ENCODE peak calls at places on chromosomes 6 and 20, in six cellular contexts. One of them, this sample, is unnamed.
A peak's percentile ranks its signal among the peaks of the same experiment; 100 is the strongest.

GRCh38 chr6:128570439-128571063 is 50.2 kb upstream of the PTPRK start:
- DNase-seq in Peyer's patch: no peak
- DNase-seq in uterus: no peak
- DNase-seq in breast epithelium: no peak
- DNase-seq in body of pancreas: no peak
- DNase-seq in lower leg skin: no peak
- DNase-seq in this sample: no peak

GRCh38 chr6:79137671-79138070 is 59.6 kb upstream of the PHIP start:
- DNase-seq in lower leg skin: no peak
- DNase-seq in Peyer's patch: no peak
- DNase-seq in uterus: no peak
- DNase-seq in body of pancreas: no peak
- DNase-seq in breast epithelium: no peak
- DNase-seq in this sample: no peak

GRCh38 chr6:16559091-16559490 is 202.2 kb downstream of the ATXN1 start:
- DNase-seq in breast epithelium: no peak
- DNase-seq in body of pancreas: no peak
- DNase-seq in Peyer's patch: no peak
- DNase-seq in lower leg skin: no peak
- DNase-seq in uterus: no peak
- DNase-seq in this sample: no peak

GRCh38 chr20:16947346-16947943 is 199.3 kb downstream of the OTOR start:
- DNase-seq in Peyer's patch: no peak
- DNase-seq in body of pancreas: no peak
- DNase-seq in breast epithelium: no peak
- DNase-seq in uterus: no peak
- DNase-seq in lower leg skin: no peak
- DNase-seq in this sample: no peak

GRCh38 chr20:53621482-53622246 is 28.0 kb upstream of the ZNF217 start:
- DNase-seq in breast epithelium: peak; percentile 50
- DNase-seq in lower leg skin: peak; percentile 92
- DNase-seq in Peyer's patch: peak; percentile 59
- DNase-seq in uterus: peak; percentile 80
- DNase-seq in body of pancreas: peak; percentile 72
- DNase-seq in this sample: peak; percentile 50

GRCh38 chr20:53677447-53678314 is 84.0 kb upstream of the ZNF217 start:
- DNase-seq in breast epithelium: no peak
- DNase-seq in lower leg skin: peak; percentile 79
- DNase-seq in body of pancreas: peak; percentile 46
- DNase-seq in Peyer's patch: peak; percentile 80
- DNase-seq in uterus: peak; percentile 41
- DNase-seq in this sample: no peak

GRCh38 chr20:61805781-61806180 is 259.9 kb downstream of the TAF4 start:
- DNase-seq in breast epithelium: no peak
- DNase-seq in lower leg skin: no peak
- DNase-seq in Peyer's patch: no peak
- DNase-seq in uterus: no peak
- DNase-seq in body of pancreas: no peak
- DNase-seq in this sample: no peak

GRCh38 chr6:51976374-51976773 is 111.0 kb downstream of the PKHD1 start:
- DNase-seq in lower leg skin: no peak
- DNase-seq in body of pancreas: no peak
- DNase-seq in uterus: no peak
- DNase-seq in breast epithelium: no peak
- DNase-seq in Peyer's patch: no peak
- DNase-seq in this sample: no peak

GRCh38 chr6:49892280-49892679 is 25.9 kb upstream of the CRISP1 start:
- DNase-seq in Peyer's patch: no peak
- DNase-seq in uterus: no peak
- DNase-seq in body of pancreas: no peak
- DNase-seq in breast epithelium: no peak
- DNase-seq in lower leg skin: no peak
- DNase-seq in this sample: no peak

GRCh38 chr6:61887425-61887824 is 398.6 kb downstream of the KHDRBS2 start:
- DNase-seq in breast epithelium: no peak
- DNase-seq in lower leg skin: no peak
- DNase-seq in body of pancreas: no peak
- DNase-seq in Peyer's patch: no peak
- DNase-seq in uterus: no peak
- DNase-seq in this sample: no peak

GRCh38 chr6:141110486-141110885 is 1022.2 kb upstream of the GJE1 start:
- DNase-seq in uterus: no peak
- DNase-seq in breast epithelium: no peak
- DNase-seq in Peyer's patch: no peak
- DNase-seq in body of pancreas: no peak
- DNase-seq in lower leg skin: peak; percentile 65
- DNase-seq in this sample: no peak

GRCh38 chr6:117397536-117398227 is 28.1 kb downstream of the ROS1 start:
- DNase-seq in Peyer's patch: no peak
- DNase-seq in breast epithelium: no peak
- DNase-seq in uterus: no peak
- DNase-seq in body of pancreas: no peak
- DNase-seq in lower leg skin: no peak
- DNase-seq in this sample: no peak

GRCh38 chr6:3928111-3928510 is 78.9 kb downstream of the FAM50B start:
- DNase-seq in body of pancreas: no peak
- DNase-seq in lower leg skin: no peak
- DNase-seq in uterus: no peak
- DNase-seq in Peyer's patch: no peak
- DNase-seq in breast epithelium: no peak
- DNase-seq in this sample: no peak

GRCh38 chr20:25310268-25310920 is 62.5 kb downstream of the PYGB start:
- DNase-seq in body of pancreas: peak; percentile 66
- DNase-seq in breast epithelium: peak; percentile 57
- DNase-seq in lower leg skin: no peak
- DNase-seq in Peyer's patch: peak; percentile 85
- DNase-seq in uterus: peak; percentile 75
- DNase-seq in this sample: peak; percentile 93

GRCh38 chr6:129490551-129491245 is 219.3 kb downstream of the ARHGAP18 start:
- DNase-seq in body of pancreas: no peak
- DNase-seq in lower leg skin: no peak
- DNase-seq in breast epithelium: peak; percentile 46
- DNase-seq in uterus: peak; percentile 49
- DNase-seq in Peyer's patch: peak; percentile 63
- DNase-seq in this sample: peak; percentile 65

GRCh38 chr6:81787313-81788068 is 35.0 kb upstream of the TENT5A start:
- DNase-seq in breast epithelium: no peak
- DNase-seq in Peyer's patch: no peak
- DNase-seq in lower leg skin: no peak
- DNase-seq in body of pancreas: no peak
- DNase-seq in uterus: no peak
- DNase-seq in this sample: no peak

GRCh38 chr20:57544838-57545564 is 15.9 kb upstream of the PCK1 start:
- DNase-seq in Peyer's patch: peak; percentile 76
- DNase-seq in breast epithelium: no peak
- DNase-seq in uterus: peak; percentile 33
- DNase-seq in lower leg skin: no peak
- DNase-seq in body of pancreas: no peak
- DNase-seq in this sample: no peak

GRCh38 chr6:125149256-125150144 is 4.1 kb upstream of the TPD52L1 start:
- DNase-seq in body of pancreas: no peak
- DNase-seq in lower leg skin: no peak
- DNase-seq in Peyer's patch: no peak
- DNase-seq in breast epithelium: no peak
- DNase-seq in uterus: no peak
- DNase-seq in this sample: no peak

GRCh38 chr20:47335251-47336012 is 21.1 kb downstream of the ZMYND8 start:
- DNase-seq in uterus: no peak
- DNase-seq in body of pancreas: no peak
- DNase-seq in lower leg skin: no peak
- DNase-seq in breast epithelium: no peak
- DNase-seq in Peyer's patch: no peak
- DNase-seq in this sample: no peak

GRCh38 chr20:48162621-48163020 is 377.3 kb upstream of the SULF2 start:
- DNase-seq in uterus: no peak
- DNase-seq in Peyer's patch: no peak
- DNase-seq in body of pancreas: no peak
- DNase-seq in breast epithelium: no peak
- DNase-seq in lower leg skin: no peak
- DNase-seq in this sample: no peak

GRCh38 chr6:26249959-26250805 is 114.8 kb upstream of the BTN3A2 start:
- DNase-seq in Peyer's patch: peak; percentile 94
- DNase-seq in body of pancreas: peak; percentile 29
- DNase-seq in breast epithelium: peak; percentile 77
- DNase-seq in lower leg skin: peak; percentile 90
- DNase-seq in uterus: peak; percentile 41
- DNase-seq in this sample: peak; percentile 65

GRCh38 chr6:100446115-100446921 is 18.4 kb downstream of the SIM1 start:
- DNase-seq in breast epithelium: no peak
- DNase-seq in uterus: no peak
- DNase-seq in body of pancreas: no peak
- DNase-seq in lower leg skin: no peak
- DNase-seq in Peyer's patch: no peak
- DNase-seq in this sample: no peak

GRCh38 chr20:62946918-62947317 is 5.6 kb upstream of the SLC17A9 start:
- DNase-seq in lower leg skin: no peak
- DNase-seq in uterus: no peak
- DNase-seq in Peyer's patch: no peak
- DNase-seq in body of pancreas: no peak
- DNase-seq in breast epithelium: no peak
- DNase-seq in this sample: no peak
- TF ChIP-seq POLR2A in lower leg skin: no peak
- TF ChIP-seq POLR2A in uterus: no peak
- TF ChIP-seq POLR2A in Peyer's patch: no peak
- TF ChIP-seq POLR2A in body of pancreas: no peak
- TF ChIP-seq POLR2A in breast epithelium: no peak
- TF ChIP-seq POLR2A in this sample: no peak

GRCh38 chr6:84220809-84221409 is 6.5 kb downstream of the CEP162 start:
- DNase-seq in lower leg skin: no peak
- DNase-seq in breast epithelium: no peak
- DNase-seq in body of pancreas: no peak
- DNase-seq in uterus: no peak
- DNase-seq in Peyer's patch: no peak
- DNase-seq in this sample: no peak
- TF ChIP-seq CTCF in lower leg skin: no peak
- TF ChIP-seq CTCF in breast epithelium: peak; percentile 25
- TF ChIP-seq CTCF in body of pancreas: peak; percentile 44
- TF ChIP-seq CTCF in uterus: peak; percentile 32
- TF ChIP-seq CTCF in Peyer's patch: no peak
- TF ChIP-seq CTCF in this sample: peak; percentile 36

DNA sequence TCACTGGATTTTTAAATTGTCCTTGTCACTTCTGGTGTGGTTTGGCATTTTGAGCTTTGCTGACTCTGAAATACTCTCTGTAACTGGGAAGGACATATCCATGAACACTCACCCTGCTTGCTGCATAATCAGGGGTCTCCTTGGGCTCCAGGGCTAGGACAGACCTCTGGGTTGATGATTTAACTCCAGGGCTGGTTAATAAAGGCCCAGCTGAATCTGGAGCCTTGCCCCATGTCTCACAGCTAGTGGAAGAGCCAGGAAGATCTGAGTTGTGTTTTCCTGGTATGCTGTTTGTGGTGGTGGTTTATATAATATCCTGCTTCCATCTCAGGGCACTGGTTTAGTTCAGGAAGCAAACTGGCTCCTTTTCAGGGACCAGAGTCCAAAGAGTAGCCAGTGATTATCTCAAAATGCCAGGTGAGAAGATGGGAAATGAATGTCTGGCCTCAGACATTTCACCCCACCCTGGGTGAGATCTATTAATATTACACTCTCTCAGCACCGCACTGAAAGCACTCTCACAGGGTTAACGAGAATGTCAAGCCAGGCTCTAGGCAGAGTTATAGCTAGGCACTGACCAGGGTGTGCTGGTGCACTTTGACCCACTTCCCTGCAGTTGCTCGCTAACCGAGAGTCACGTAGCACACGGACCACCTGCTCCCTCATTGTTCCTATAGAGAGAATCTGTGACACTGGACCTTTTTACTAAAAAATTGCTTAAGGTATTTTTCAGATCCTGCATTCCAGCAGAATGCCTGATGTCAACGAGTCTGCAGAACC is 90.1 kb upstream of the SLC22A16 start:
- DNase-seq in uterus: no peak
- DNase-seq in breast epithelium: no peak
- DNase-seq in body of pancreas: no peak
- DNase-seq in Peyer's patch: peak; percentile 68
- DNase-seq in lower leg skin: no peak
- DNase-seq in this sample: no peak
- TF ChIP-seq POLR2A in uterus: no peak
- TF ChIP-seq POLR2A in breast epithelium: no peak
- TF ChIP-seq POLR2A in body of pancreas: no peak
- TF ChIP-seq POLR2A in Peyer's patch: no peak
- TF ChIP-seq POLR2A in lower leg skin: no peak
- TF ChIP-seq POLR2A in this sample: no peak

DNA sequence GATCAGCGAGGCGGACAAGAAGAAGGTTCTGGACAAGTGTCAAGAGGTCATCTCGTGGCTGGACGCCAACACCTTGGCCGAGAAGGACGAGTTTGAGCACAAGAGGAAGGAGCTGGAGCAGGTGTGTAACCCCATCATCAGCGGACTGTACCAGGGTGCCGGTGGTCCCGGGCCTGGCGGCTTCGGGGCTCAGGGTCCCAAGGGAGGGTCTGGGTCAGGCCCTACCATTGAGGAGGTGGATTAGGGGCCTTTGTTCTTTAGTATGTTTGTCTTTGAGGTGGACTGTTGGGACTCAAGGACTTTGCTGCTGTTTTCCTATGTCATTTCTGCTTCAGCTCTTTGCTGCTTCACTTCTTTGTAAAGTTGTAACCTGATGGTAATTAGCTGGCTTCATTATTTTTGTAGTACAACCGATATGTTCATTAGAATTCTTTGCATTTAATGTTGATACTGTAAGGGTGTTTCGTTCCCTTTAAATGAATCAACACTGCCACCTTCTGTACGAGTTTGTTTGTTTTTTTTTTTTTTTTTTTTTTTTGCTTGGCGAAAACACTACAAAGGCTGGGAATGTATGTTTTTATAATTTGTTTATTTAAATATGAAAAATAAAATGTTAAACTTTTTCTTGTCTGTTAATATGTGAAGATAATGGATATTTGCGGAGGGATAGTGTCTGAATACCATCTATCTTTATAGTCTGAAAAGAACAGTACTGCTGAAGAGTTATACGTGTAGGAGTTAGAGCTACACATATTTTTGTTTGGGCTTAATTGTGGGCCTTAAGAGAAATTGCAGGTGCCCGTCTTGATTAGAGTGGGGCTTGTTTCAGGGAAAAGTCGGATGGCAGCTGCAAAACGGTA is 2.3 kb downstream of the HSPA1B start:
- DNase-seq in body of pancreas: peak; percentile 19
- DNase-seq in lower leg skin: no peak
- DNase-seq in uterus: peak; percentile 40
- DNase-seq in Peyer's patch: no peak
- DNase-seq in breast epithelium: no peak
- DNase-seq in this sample: no peak
- TF ChIP-seq CTCF in body of pancreas: peak; percentile 15
- TF ChIP-seq CTCF in lower leg skin: no peak
- TF ChIP-seq CTCF in uterus: peak; percentile 55
- TF ChIP-seq CTCF in Peyer's patch: peak; percentile 15
- TF ChIP-seq CTCF in breast epithelium: peak; percentile 36
- TF ChIP-seq CTCF in this sample: peak; percentile 21